ENCODE peak calls at places on chromosomes 6 and 20, in ten cellular contexts. H, U, F, C, X, E, O, W, I and P are unnamed samples.

GRCh38 chr6:111096246-111096645 is 8.9 kb downstream of the SLC16A10 start:
- DNase-seq in E (no peak), U (no peak), O (no peak), W (no peak), X (no peak), F (no peak), I (no peak), C (peak; percentile 51), H (no peak), P (peak; percentile 66)

GRCh38 chr20:50932881-50933280 is 1.6 kb upstream of the ADNP start:
- DNase-seq in H (no peak), E (no peak), O (no peak), C (no peak), F (no peak), X (no peak), I (no peak), W (no peak), U (no peak), P (no peak)

GRCh38 chr6:122839477-122839876 is 50.4 kb downstream of the SMPDL3A start:
- DNase-seq in W (no peak), E (peak; percentile 64), I (peak; percentile 88), C (peak; percentile 45), F (peak; percentile 70), X (peak; percentile 5), O (peak; percentile 42), H (peak; percentile 21), U (peak; percentile 61), P (no peak)

GRCh38 chr6:167872538-167873210 is 46.0 kb downstream of the AFDN start:
- DNase-seq in W (no peak), X (peak; percentile 46), I (no peak), U (no peak), O (no peak), E (no peak), F (no peak), H (no peak), C (no peak), P (no peak)

GRCh38 chr20:34569598-34569997 is 11.1 kb downstream of the MAP1LC3A start:
- DNase-seq in H (no peak), W (no peak), E (no peak), I (peak; percentile 26), X (no peak), U (peak; percentile 17), F (no peak), O (no peak), C (no peak), P (no peak)

GRCh38 chr6:28488916-28489365 is 26.7 kb downstream of the GPX6 start:
- DNase-seq in I (peak; percentile 84), C (no peak), U (no peak), F (peak; percentile 32), H (no peak), E (no peak), X (peak; percentile 56), W (no peak), O (no peak), P (no peak)

GRCh38 chr6:14059791-14060436 is 57.7 kb upstream of the CD83 start:
- DNase-seq in H (no peak), W (peak; percentile 42), I (no peak), F (no peak), U (no peak), O (peak; percentile 39), E (no peak), C (no peak), X (no peak), P (no peak)

GRCh38 chr20:58417418-58417817 is 28.4 kb downstream of the VAPB start:
- DNase-seq in F (no peak), C (no peak), O (no peak), W (no peak), E (no peak), H (no peak), X (no peak), I (no peak), U (no peak), P (no peak)

GRCh38 chr6:80638222-80639055 is 532.0 kb downstream of the BCKDHB start:
- DNase-seq in F (peak; percentile 19), X (peak; percentile 99), W (peak; percentile 13), H (no peak), E (peak; percentile 53), I (peak; percentile 71), U (peak; percentile 56), C (peak; percentile 78), O (peak; percentile 14), P (peak; percentile 54)

GRCh38 chr6:133894795-133895401 is 6.0 kb downstream of the TCF21 start:
- DNase-seq in U (no peak), I (no peak), O (peak; percentile 62), C (no peak), H (no peak), E (no peak), F (peak; percentile 82), W (no peak), X (no peak), P (no peak)

GRCh38 chr6:42403415-42403814 is 48.3 kb downstream of the TRERF1 start:
- DNase-seq in H (no peak), I (no peak), X (peak; percentile 47), W (no peak), F (no peak), O (no peak), C (peak; percentile 24), U (no peak), E (no peak), P (no peak)

GRCh38 chr6:125063307-125063706 is 90.3 kb upstream of the TPD52L1 start:
- DNase-seq in X (no peak), I (no peak), F (no peak), H (no peak), O (no peak), E (no peak), W (no peak), U (no peak), C (no peak), P (no peak)

GRCh38 chr6:112195166-112195565 is 59.2 kb downstream of the LAMA4 start:
- DNase-seq in E (no peak), C (no peak), U (no peak), W (no peak), O (no peak), I (no peak), X (no peak), F (no peak), H (no peak), P (no peak)

GRCh38 chr6:112196290-112196689 is 58.1 kb downstream of the LAMA4 start:
- DNase-seq in X (no peak), E (no peak), O (no peak), I (no peak), H (no peak), C (no peak), U (no peak), W (no peak), F (no peak), P (no peak)

GRCh38 chr6:112197636-112198035 is 56.7 kb downstream of the LAMA4 start:
- DNase-seq in F (peak; percentile 37), O (no peak), H (no peak), X (no peak), E (no peak), W (no peak), C (no peak), I (no peak), U (no peak), P (no peak)

GRCh38 chr6:112199001-112199403 is 55.4 kb downstream of the LAMA4 start:
- DNase-seq in E (peak; percentile 38), U (no peak), W (no peak), X (no peak), I (peak; percentile 71), O (no peak), F (peak; percentile 58), H (no peak), C (no peak), P (no peak)

GRCh38 chr6:112198582-112198981 is 55.8 kb downstream of the LAMA4 start:
- DNase-seq in I (no peak), H (no peak), E (no peak), X (no peak), U (no peak), F (no peak), C (no peak), W (no peak), O (no peak), P (no peak)
- H3K4me1 ChIP-seq in I (no peaks in the 10 kb centered on the region), H (peaks cover 5% of the 10 kb centered on the region), E (peaks cover 9% of the 10 kb centered on the region), X (peaks cover 15% of the 10 kb centered on the region), U (peaks cover 5% of the 10 kb centered on the region), F (peaks cover 22% of the 10 kb centered on the region), C (peaks cover 2% of the 10 kb centered on the region), W (no peaks in the 10 kb centered on the region), O (peaks cover 61% of the 10 kb centered on the region), P (peaks cover 11% of the 10 kb centered on the region)

DNA sequence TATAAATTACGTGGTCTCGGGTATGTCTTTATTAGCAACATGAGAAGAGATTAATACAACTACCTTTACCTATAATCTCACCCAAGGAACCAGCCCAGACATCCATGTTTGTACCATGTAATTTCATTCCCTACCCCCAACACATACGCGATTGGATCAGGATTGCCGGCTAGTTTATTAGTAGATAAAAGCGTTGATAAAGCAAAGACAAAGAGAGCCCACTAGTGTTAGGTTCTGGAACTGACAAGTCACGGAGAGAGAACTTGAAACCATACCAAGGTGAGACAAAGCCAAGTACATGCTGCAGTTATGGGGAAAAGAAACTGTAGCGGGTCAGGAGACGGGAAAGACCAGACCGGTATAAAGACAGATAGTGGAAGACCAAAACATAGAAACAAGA is 37.4 kb upstream of the FAM135A start:
- DNase-seq in X (no peak), W (no peak), E (peak; percentile 36), H (no peak), I (peak; percentile 57), U (no peak), F (no peak), O (no peak), C (no peak), P (no peak)
- TF ChIP-seq CTCF in X (peak; percentile 18), W (no peak), E (peak; percentile 61), H (no peak), I (peak; percentile 55), U (no peak), F (peak; percentile 18), O (peak; percentile 20), C (no peak), P (no peak)

DNA sequence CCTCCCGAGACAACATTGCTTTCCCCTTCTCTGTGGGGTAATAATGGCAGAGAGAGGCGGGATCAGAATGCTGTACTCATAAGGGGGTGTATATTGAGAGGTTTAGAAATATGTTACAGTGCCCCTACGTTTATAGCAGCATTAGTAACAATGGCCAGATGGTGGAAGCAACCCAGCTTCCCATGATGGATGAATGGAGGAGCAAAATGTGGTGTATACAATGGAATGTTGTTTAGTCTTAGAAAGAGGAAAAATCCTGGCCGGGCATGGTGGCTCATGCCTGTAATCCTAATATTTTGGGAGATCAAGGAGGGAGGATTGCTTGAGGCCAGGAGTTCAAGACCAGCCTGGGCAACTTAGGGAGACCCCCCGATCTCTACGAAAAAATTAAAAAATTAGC is 12.9 kb downstream of the BANF2 start:
- DNase-seq in X (peak; percentile 54), O (no peak), F (no peak), U (no peak), W (no peak), E (no peak), C (no peak), I (no peak), H (no peak), P (no peak)
- H3K4me1 ChIP-seq in X (peaks cover 10% of the 10 kb centered on the region), O (no peaks in the 10 kb centered on the region), F (peaks cover 18% of the 10 kb centered on the region), U (peaks cover 63% of the 10 kb centered on the region), W (no peaks in the 10 kb centered on the region), E (peaks cover 2% of the 10 kb centered on the region), C (no peaks in the 10 kb centered on the region), I (peaks cover 23% of the 10 kb centered on the region), H (no peaks in the 10 kb centered on the region), P (no peaks in the 10 kb centered on the region)

GRCh38 chr20:62782893-62783278 is 13.4 kb upstream of the MRGBP start:
- DNase-seq in H (no peak), U (no peak), E (no peak), X (no peak), W (no peak), O (peak; percentile 71), I (no peak), F (no peak), C (no peak), P (no peak)
- TF ChIP-seq CTCF in H (no peak), U (no peak), E (no peak), X (no peak), W (no peak), O (no peak), I (no peak), F (no peak), C (no peak), P (no peak)

GRCh38 chr6:3808189-3808588 is 41.0 kb upstream of the FAM50B start:
- DNase-seq in C (no peak), E (no peak), I (no peak), W (no peak), O (no peak), F (no peak), H (no peak), X (no peak), U (no peak), P (no peak)
- H3K4me1 ChIP-seq in C (peaks cover 12% of the 10 kb centered on the region), E (peaks cover 1% of the 10 kb centered on the region), I (peaks cover 5% of the 10 kb centered on the region), W (peaks cover 29% of the 10 kb centered on the region), O (peaks cover 33% of the 10 kb centered on the region), F (peaks cover 11% of the 10 kb centered on the region), H (peaks cover 13% of the 10 kb centered on the region), X (peaks cover 39% of the 10 kb centered on the region), U (peaks cover 48% of the 10 kb centered on the region), P (peaks cover 8% of the 10 kb centered on the region)